ENCODE peak calls at places on chromosomes 13 and 19, in seven cellular contexts. G is AG09309, E is lower leg skin, C is activated B cell treated with CpG ODN at 0.5 μM for 24 hours, Z is cardiac fibroblast, R is nephron progenitor cell, I is mesothelial cell of epicardium. T is an unnamed sample.

GRCh38 chr13:109818891-109819290 is 32.5 kb upstream of the IRS2 start:
- DNase-seq in G (no peak), E (no peak), C (no peak), Z (peak), R (no peak), I (no peak), T (no peak)

GRCh38 chr13:72763411-72763810 is 18.3 kb downstream of the DIS3 start:
- DNase-seq in G (no peak), E (no peak), C (no peak), Z (peak), R (no peak), I (no peak), T (no peak)

GRCh38 chr13:110307697-110308376 is 753 bp downstream of the COL4A2 start:
- DNase-seq in G (no peak), E (peak), C (no peak), Z (no peak), R (peak), I (no peak), T (no peak)

GRCh38 chr19:47111081-47111589 is 2.4 kb downstream of the ZC3H4 start:
- DNase-seq in G (no peak), E (peak), C (peak), Z (no peak), R (peak), I (no peak), T (peak)

GRCh38 chr13:68697551-68697950 is 1410.1 kb upstream of the ATXN8OS start:
- DNase-seq in G (no peak), E (no peak), C (no peak), Z (no peak), R (no peak), I (no peak), T (no peak)

GRCh38 chr13:100338265-100338664 is 249.4 kb downstream of the PCCA start:
- DNase-seq in G (no peak), E (no peak), C (no peak), Z (peak), R (no peak), I (no peak), T (no peak)

GRCh38 chr19:29596885-29597525 is 9.1 kb upstream of the POP4 start:
- DNase-seq in G (no peak), E (no peak), C (no peak), Z (peak), R (peak), I (no peak), T (no peak)

GRCh38 chr13:98879965-98880364 is 97.9 kb downstream of the DOCK9 start:
- DNase-seq in G (no peak), E (no peak), C (no peak), Z (no peak), R (no peak), I (no peak), T (no peak)

GRCh38 chr13:107124129-107124718 is 556.3 kb upstream of the ARGLU1 start:
- DNase-seq in G (no peak), E (no peak), C (no peak), Z (peak), R (no peak), I (no peak), T (no peak)

GRCh38 chr13:61463027-61463426 is 47.4 kb upstream of the PCDH20 start:
- DNase-seq in G (no peak), E (no peak), C (no peak), Z (no peak), R (no peak), I (no peak), T (no peak)

GRCh38 chr13:109256866-109257760 is 529.3 kb downstream of the IRS2 start:
- DNase-seq in G (peak), E (no peak), C (no peak), Z (peak), R (no peak), I (no peak), T (no peak)

GRCh38 chr13:42968906-42969305 is 23.1 kb downstream of the EPSTI1 start:
- DNase-seq in G (no peak), E (no peak), C (no peak), Z (no peak), R (no peak), I (peak), T (no peak)

GRCh38 chr13:42173789-42174343 is 98.1 kb upstream of the AKAP11 start:
- DNase-seq in G (no peak), E (no peak), C (no peak), Z (no peak), R (no peak), I (no peak), T (no peak)

GRCh38 chr19:33580026-33580644 is 41.6 kb upstream of the CHST8 start:
- DNase-seq in G (no peak), E (peak), C (no peak), Z (no peak), R (no peak), I (no peak), T (no peak)

GRCh38 chr13:39215971-39216370 is 177.7 kb downstream of the NHLRC3 start:
- DNase-seq in G (no peak), E (no peak), C (no peak), Z (no peak), R (no peak), I (no peak), T (no peak)

GRCh38 chr13:39209731-39210633 is 171.7 kb downstream of the NHLRC3 start:
- DNase-seq in G (no peak), E (no peak), C (no peak), Z (peak), R (no peak), I (no peak), T (no peak)

GRCh38 chr13:39210961-39211534 is 172.8 kb downstream of the NHLRC3 start:
- DNase-seq in G (no peak), E (no peak), C (no peak), Z (peak), R (no peak), I (no peak), T (no peak)
- TF ChIP-seq CTCF in G (no peak), E (no peak), C (no peak), Z (peak), R (no peak), I (no peak), T (no peak)

GRCh38 chr19:44585371-44586141 is 27.8 kb upstream of the IGSF23 start:
- DNase-seq in G (peak), E (peak), C (no peak), Z (peak), R (no peak), I (no peak), T (no peak)
- TF ChIP-seq CTCF in G (peak), E (no peak), C (no peak), Z (peak), R (no peak), I (no peak), T (no peak)

DNA sequence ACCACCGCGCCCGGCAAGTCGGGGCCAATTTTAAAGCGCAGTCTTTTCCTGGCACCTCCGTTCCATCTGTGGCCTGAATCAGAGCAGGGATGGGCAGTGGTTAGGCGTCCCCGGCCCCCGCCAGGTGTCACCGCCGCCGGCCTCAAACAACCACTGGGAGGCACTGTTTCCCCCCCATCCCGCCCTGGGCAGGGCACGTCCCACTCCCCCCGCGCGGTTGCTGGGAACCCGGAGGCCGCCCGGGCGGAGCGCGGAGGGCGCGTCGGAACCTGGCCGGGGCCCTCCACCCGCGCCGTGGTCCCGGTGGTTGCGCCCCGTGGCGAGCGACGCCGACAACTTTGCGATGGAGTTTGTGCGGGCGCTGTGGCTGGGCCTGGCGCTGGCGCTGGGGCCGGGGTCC is at the start of gene GRIN3B:
- DNase-seq in G (no peak), E (no peak), C (peak), Z (peak), R (peak), I (no peak), T (no peak)
- TF ChIP-seq CTCF in G (peak), E (no peak), C (no peak), Z (peak), R (peak), I (peak), T (no peak)

GRCh38 chr19:13101590-13102415 is 855 bp downstream of the LYL1 start:
- DNase-seq in G (no peak), E (peak), C (no peak), Z (no peak), R (no peak), I (no peak), T (no peak)

GRCh38 chr19:13100031-13100588 is 2.5 kb downstream of the LYL1 start:
- DNase-seq in G (no peak), E (no peak), C (peak), Z (peak), R (no peak), I (no peak), T (peak)

GRCh38 chr19:13099073-13099999 is 3.3 kb downstream of the LYL1 start:
- DNase-seq in G (no peak), E (no peak), C (peak), Z (peak), R (peak), I (no peak), T (peak)

GRCh38 chr19:13102416-13102665 is 317 bp downstream of the LYL1 start:
- DNase-seq in G (no peak), E (no peak), C (no peak), Z (peak), R (no peak), I (no peak), T (no peak)

GRCh38 chr19:13100871-13101589 is 1.6 kb downstream of the LYL1 start:
- DNase-seq in G (no peak), E (peak), C (no peak), Z (no peak), R (no peak), I (no peak), T (no peak)
- TF ChIP-seq CTCF in G (peak), E (no peak), C (no peak), Z (peak), R (peak), I (no peak), T (no peak)

GRCh38 chr19:2254052-2254872 is 2.0 kb downstream of the JSRP1 start:
- DNase-seq in G (no peak), E (no peak), C (no peak), Z (no peak), R (peak), I (no peak), T (no peak)

GRCh38 chr19:2255112-2255845 is 938 bp downstream of the JSRP1 start:
- DNase-seq in G (no peak), E (no peak), C (no peak), Z (no peak), R (no peak), I (no peak), T (no peak)

GRCh38 chr19:2253106-2254051 is 2.8 kb downstream of the JSRP1 start:
- DNase-seq in G (no peak), E (no peak), C (peak), Z (no peak), R (peak), I (no peak), T (no peak)

GRCh38 chr19:2259331-2259730 is 3.1 kb upstream of the JSRP1 start:
- DNase-seq in G (no peak), E (no peak), C (no peak), Z (peak), R (no peak), I (no peak), T (no peak)

DNA sequence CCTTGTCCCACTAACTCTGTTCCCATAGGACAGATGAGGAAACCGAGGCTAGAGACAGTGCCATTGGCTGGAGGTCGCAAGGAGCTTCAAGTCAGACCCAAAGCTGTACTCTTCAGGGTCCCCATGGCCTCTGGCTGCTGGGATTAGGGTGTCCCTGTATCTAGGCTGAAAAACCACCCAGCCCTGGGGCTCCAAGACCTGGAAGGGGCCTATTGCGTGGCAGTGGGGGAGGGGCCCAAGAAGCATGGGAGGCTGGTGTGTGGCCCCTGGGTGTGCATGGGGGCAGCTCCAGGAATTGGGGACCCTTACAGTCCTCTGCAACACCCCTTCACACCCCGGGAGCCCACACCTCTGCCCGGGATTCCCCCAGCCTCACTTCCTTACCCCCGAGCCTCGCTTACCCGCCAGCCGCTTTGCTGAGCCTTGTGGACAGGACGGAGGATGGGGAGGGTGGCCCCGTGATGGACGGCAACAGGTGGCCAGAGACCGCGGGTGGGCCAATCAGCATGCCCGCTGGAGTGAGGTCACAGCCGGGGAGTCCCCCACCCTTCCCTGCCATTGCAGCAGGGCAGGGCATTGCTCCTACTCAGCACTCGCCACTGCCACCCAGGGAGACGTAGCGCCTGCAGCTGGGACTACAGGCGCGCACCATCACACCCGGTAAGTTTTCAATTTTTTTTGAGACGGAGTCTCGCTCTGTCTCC is at the start of gene JSRP1:
- DNase-seq in G (no peak), E (no peak), C (no peak), Z (no peak), R (no peak), I (no peak), T (no peak)
- TF ChIP-seq CTCF in G (no peak), E (no peak), C (no peak), Z (no peak), R (no peak), I (no peak), T (no peak)

GRCh38 chr13:113806104-113806471 is 47.1 kb downstream of the TMEM255B start:
- DNase-seq in G (no peak), E (no peak), C (no peak), Z (no peak), R (no peak), I (no peak), T (no peak)
- TF ChIP-seq CTCF in G (no peak), E (no peak), C (no peak), Z (no peak), R (no peak), I (no peak), T (no peak)

DNA sequence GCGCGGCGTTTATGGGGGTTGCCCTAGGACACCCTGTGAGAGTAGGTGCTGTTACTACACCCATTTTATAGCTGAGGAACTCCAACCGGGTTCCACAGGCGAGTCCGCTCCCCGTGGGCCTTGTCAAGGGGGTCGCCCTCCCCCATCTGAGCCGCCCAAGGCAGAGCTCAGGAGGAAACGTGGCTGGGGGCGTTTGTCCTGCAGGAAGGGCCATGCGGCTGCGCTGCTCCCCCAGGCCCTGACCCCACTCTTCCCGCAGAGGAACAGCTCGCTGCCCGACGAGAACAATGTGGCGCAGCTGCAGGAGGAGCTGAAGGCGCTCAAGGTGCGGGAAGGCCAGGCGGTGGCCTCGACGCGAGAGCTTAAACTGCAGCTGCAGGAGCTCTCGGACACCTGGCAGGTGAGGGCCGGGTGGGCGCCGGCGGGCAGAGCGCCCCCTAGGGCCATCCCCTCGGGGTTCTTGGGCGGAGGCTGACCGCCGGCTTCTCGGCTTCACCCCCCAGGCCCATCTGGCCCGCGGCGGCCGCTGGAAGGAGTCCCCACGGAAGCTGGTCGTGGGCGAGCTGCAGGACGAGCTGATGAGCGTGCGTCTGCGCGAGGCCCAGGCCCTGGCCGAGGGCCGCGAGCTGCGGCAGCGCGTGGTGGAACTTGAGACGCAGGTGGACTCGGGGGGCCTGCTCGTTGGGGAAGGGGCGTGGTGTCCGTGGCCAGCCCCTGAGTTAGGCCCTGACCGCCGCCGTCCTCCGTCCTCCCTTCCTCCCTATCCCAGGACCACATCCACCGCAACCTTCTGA is 12.4 kb downstream of the PRR36 start:
- DNase-seq in G (no peak), E (no peak), C (no peak), Z (no peak), R (no peak), I (no peak), T (no peak)
- TF ChIP-seq CTCF in G (no peak), E (no peak), C (no peak), Z (no peak), R (peak), I (peak), T (no peak)

GRCh38 chr19:49098795-49099194 is 13.5 kb downstream of the SNRNP70 start:
- DNase-seq in G (no peak), E (no peak), C (no peak), Z (no peak), R (no peak), I (no peak), T (no peak)
- TF ChIP-seq CTCF in G (no peak), E (no peak), C (no peak), Z (no peak), R (no peak), I (no peak), T (no peak)

DNA sequence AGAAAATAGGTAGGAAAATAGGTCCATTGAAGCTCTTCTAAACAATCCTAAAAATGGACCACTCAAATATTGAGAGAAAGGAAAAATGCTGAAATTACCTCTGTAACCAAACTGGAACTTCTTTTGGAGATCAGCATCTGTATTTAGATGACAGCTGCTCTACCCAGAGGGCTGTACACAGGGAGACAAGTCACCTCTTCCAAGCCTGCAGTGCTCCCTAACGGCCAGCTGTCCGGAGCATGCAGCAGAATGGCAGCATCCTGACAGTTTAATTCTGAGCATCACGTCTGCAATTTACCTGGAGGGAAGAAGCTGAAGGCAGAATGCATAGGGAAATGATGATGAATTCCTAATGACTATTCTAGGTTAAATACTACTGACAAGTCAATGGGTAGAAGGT is 62.8 kb upstream of the DIAPH3 start:
- DNase-seq in G (no peak), E (no peak), C (no peak), Z (peak), R (peak), I (no peak), T (no peak)
- TF ChIP-seq CTCF in G (peak), E (no peak), C (no peak), Z (peak), R (peak), I (no peak), T (no peak)

DNA sequence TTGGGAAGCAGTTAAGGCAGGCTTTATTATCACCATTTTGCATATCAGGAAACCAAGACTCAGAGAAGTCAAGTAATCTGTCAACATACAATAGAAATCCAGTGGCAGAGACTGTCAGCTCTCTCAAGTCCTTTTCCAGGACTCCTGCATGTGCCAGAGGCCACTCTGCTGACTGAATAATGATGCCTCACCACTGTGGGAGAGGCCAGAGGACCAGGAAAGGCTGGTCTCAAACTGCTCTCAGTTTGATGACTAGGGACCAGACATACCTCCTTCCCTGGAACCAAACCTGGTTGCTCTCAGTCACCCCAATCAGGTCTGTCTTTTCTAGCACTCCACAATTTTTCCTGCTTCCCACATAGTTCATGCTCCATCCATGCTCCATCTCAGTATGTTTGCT is 8.0 kb downstream of the RNASEH2B start:
- DNase-seq in G (no peak), E (no peak), C (no peak), Z (no peak), R (no peak), I (no peak), T (no peak)
- TF ChIP-seq CTCF in G (no peak), E (no peak), C (no peak), Z (no peak), R (no peak), I (no peak), T (no peak)